ENCODE peak calls at places on chromosomes 12 and 14, in ten cellular contexts. U, P, A, Z, T, X, I, S, N and E are unnamed samples.

GRCh38 chr12:60100150-60100549 is 504.3 kb downstream of the SLC16A7 start:
- DNase-seq in U (no peak), P (no peak), A (no peak), Z (no peak), T (no peak), X (no peak), I (no peak), S (no peak), N (no peak), E (no peak)

GRCh38 chr14:100375273-100375962 is 52.3 kb downstream of the SLC25A47 start:
- DNase-seq in U (peak; percentile 58), P (peak; percentile 65), A (peak; percentile 16), Z (peak; percentile 76), T (peak; percentile 79), X (peak; percentile 87), I (peak; percentile 11), S (peak; percentile 96), N (peak; percentile 51), E (peak; percentile 89)

GRCh38 chr12:66647034-66647691 is 31.7 kb downstream of the GRIP1 start:
- DNase-seq in U (no peak), P (no peak), A (no peak), Z (no peak), T (no peak), X (peak; percentile 37), I (no peak), S (peak; percentile 99), N (no peak), E (no peak)

GRCh38 chr14:47948981-47949380 is 273.6 kb upstream of the MDGA2 start:
- DNase-seq in U (no peak), P (peak; percentile 18), A (no peak), Z (no peak), T (no peak), X (no peak), I (peak; percentile 56), S (no peak), N (peak; percentile 68), E (no peak)

GRCh38 chr12:26286186-26286585 is 90.8 kb downstream of the SSPN start:
- DNase-seq in U (no peak), P (no peak), A (no peak), Z (no peak), T (no peak), X (no peak), I (no peak), S (peak; percentile 54), N (no peak), E (no peak)

GRCh38 chr12:56590237-56590830 is 39.8 kb downstream of the BAZ2A start:
- DNase-seq in U (no peak), P (peak; percentile 35), A (no peak), Z (no peak), T (no peak), X (no peak), I (no peak), S (no peak), N (peak; percentile 59), E (no peak)

GRCh38 chr12:127785535-127785934 is 481.4 kb upstream of the TMEM132C start:
- DNase-seq in U (no peak), P (no peak), A (no peak), Z (no peak), T (no peak), X (peak; percentile 47), I (no peak), S (peak; percentile 72), N (no peak), E (no peak)

GRCh38 chr14:53032161-53032803 is 81.4 kb upstream of the FERMT2 start:
- DNase-seq in U (peak; percentile 18), P (no peak), A (no peak), Z (no peak), T (no peak), X (peak; percentile 34), I (no peak), S (peak; percentile 92), N (no peak), E (no peak)

GRCh38 chr14:21431126-21431525 is 24.8 kb downstream of the CHD8 start:
- DNase-seq in U (no peak), P (no peak), A (no peak), Z (no peak), T (no peak), X (no peak), I (no peak), S (no peak), N (no peak), E (no peak)

GRCh38 chr12:32074432-32074831 is 32.2 kb upstream of the BICD1 start:
- DNase-seq in U (no peak), P (no peak), A (no peak), Z (no peak), T (no peak), X (no peak), I (no peak), S (no peak), N (no peak), E (no peak)